ENCODE peak calls at places on chromosome 3, in five cellular contexts. S, D, G, J and K are unnamed samples. For H3K4me1, the result is how much of the 10 kb centered on the place peaks cover.

GRCh38 chr3:53744351-53744750 is 101.9 kb downstream of the CHDH start:
- DNase-seq in G (no peak), S (no peak), D (no peak), J (no peak), K (no peak)

GRCh38 chr3:11568503-11569155 is 75.1 kb downstream of the VGLL4 start:
- DNase-seq in D (peak), S (peak), J (no peak), G (peak), K (peak)

GRCh38 chr3:48595075-48595525 is at the start of gene COL7A1:
- DNase-seq in G (no peak), J (no peak), S (no peak), D (no peak), K (no peak)

GRCh38 chr3:28349397-28350000 is 875 bp upstream of the AZI2 start:
- DNase-seq in G (no peak), D (no peak), J (no peak), S (no peak), K (no peak)

GRCh38 chr3:182116386-182116785 is 404.7 kb downstream of the SOX2 start:
- DNase-seq in J (no peak), S (no peak), G (no peak), D (no peak), K (no peak)

GRCh38 chr3:181326637-181327223 is 337.2 kb upstream of the DNAJC19 start:
- DNase-seq in J (peak), G (peak), D (no peak), S (no peak), K (no peak)

GRCh38 chr3:193452338-193452737 is 73.8 kb upstream of the ATP13A5 start:
- DNase-seq in D (no peak), G (no peak), J (peak), S (no peak), K (no peak)

GRCh38 chr3:171770689-171771620 is 39.3 kb downstream of the PLD1 start:
- DNase-seq in S (peak), J (peak), D (peak), G (peak), K (no peak)

GRCh38 chr3:138768126-138768525 is 66.6 kb downstream of the PIK3CB start:
- DNase-seq in G (no peak), D (no peak), S (no peak), J (no peak), K (no peak)

GRCh38 chr3:189776163-189776824 is 145.1 kb downstream of the TP63 start:
- DNase-seq in G (no peak), J (no peak), D (no peak), S (no peak), K (no peak)

GRCh38 chr3:116111765-116112164 is 333.5 kb downstream of the LSAMP start:
- DNase-seq in D (no peak), S (no peak), G (no peak), J (no peak), K (no peak)

GRCh38 chr3:183371672-183371968 is 56.8 kb downstream of the MCF2L2 start:
- DNase-seq in J (no peak), G (no peak), S (no peak), D (no peak), K (no peak)

GRCh38 chr3:14227866-14228265 is 49.2 kb downstream of the LSM3 start:
- DNase-seq in G (no peak), S (no peak), J (no peak), D (no peak), K (no peak)

GRCh38 chr3:184289426-184289938 is 9.6 kb upstream of the PSMD2 start:
- DNase-seq in S (peak), D (peak), G (peak), J (peak), K (no peak)

GRCh38 chr3:4736284-4736861 is 242.9 kb upstream of the BHLHE40 start:
- DNase-seq in G (no peak), D (peak), J (no peak), S (no peak), K (no peak)

GRCh38 chr3:153756816-153757215 is 364.4 kb upstream of the ARHGEF26 start:
- DNase-seq in D (no peak), J (no peak), S (no peak), G (peak), K (no peak)

GRCh38 chr3:149934524-149934923 is 36.2 kb downstream of the PFN2 start:
- DNase-seq in D (no peak), J (no peak), S (peak), G (peak), K (peak)

GRCh38 chr3:54121404-54122045 is 827 bp upstream of the CACNA2D3 start:
- DNase-seq in D (no peak), S (no peak), J (peak), G (no peak), K (no peak)

GRCh38 chr3:129942296-129942695 is 32.2 kb upstream of the TRH start:
- DNase-seq in D (peak), J (peak), G (peak), S (peak), K (no peak)

GRCh38 chr3:177196473-177197040 is 725 bp downstream of the TBL1XR1 start:
- DNase-seq in S (peak), D (peak), J (peak), G (peak), K (peak)

GRCh38 chr3:98325055-98325454 is 28.6 kb upstream of the OR5K4 start:
- DNase-seq in D (no peak), S (no peak), J (no peak), G (no peak), K (no peak)

GRCh38 chr3:152205097-152205593 is 63.6 kb upstream of the MBNL1 start:
- DNase-seq in D (no peak), G (no peak), J (no peak), S (no peak), K (no peak)

GRCh38 chr3:122294365-122294764 is 30.7 kb upstream of the CSTA start:
- DNase-seq in S (no peak), G (no peak), J (no peak), D (no peak), K (no peak)

GRCh38 chr3:54146383-54147239 is 24.3 kb downstream of the CACNA2D3 start:
- DNase-seq in J (peak), S (peak), D (peak), G (no peak), K (no peak)

GRCh38 chr3:50562866-50563265 is 4.7 kb downstream of the C3orf18 start:
- DNase-seq in D (no peak), J (no peak), S (no peak), G (no peak), K (no peak)

GRCh38 chr3:11346416-11346815 is 74.2 kb downstream of the ATG7 start:
- DNase-seq in G (no peak), S (no peak), D (no peak), J (no peak), K (no peak)

GRCh38 chr3:120092444-120092843 is 1.8 kb downstream of the GSK3B start:
- DNase-seq in D (no peak), J (no peak), G (no peak), S (no peak), K (no peak)

GRCh38 chr3:39260957-39261356 is 18.9 kb downstream of the CX3CR1 start:
- DNase-seq in G (peak), D (peak), S (peak), J (peak), K (peak)

GRCh38 chr3:52388348-52388821 is 56.5 kb downstream of the SEMA3G start:
- DNase-seq in G (no peak), S (no peak), D (no peak), J (no peak), K (no peak)

GRCh38 chr3:177589921-177590336 is 392.6 kb upstream of the TBL1XR1 start:
- DNase-seq in D (no peak), G (peak), J (no peak), S (no peak), K (no peak)

GRCh38 chr3:13951184-13951583 is 71.3 kb upstream of the WNT7A start:
- DNase-seq in D (no peak), G (no peak), J (no peak), S (no peak), K (no peak)

GRCh38 chr3:100086401-100086800 is 27.9 kb downstream of the FILIP1L start:
- DNase-seq in D (no peak), G (no peak), S (no peak), J (no peak), K (no peak)

GRCh38 chr3:151584603-151585002 is 123.7 kb upstream of the IGSF10 start:
- DNase-seq in G (no peak), D (no peak), J (no peak), S (no peak), K (no peak)

GRCh38 chr3:50121416-50122032 is 32.8 kb downstream of the RBM5 start:
- DNase-seq in D (peak), G (peak), S (peak), J (peak), K (no peak)

GRCh38 chr3:146164506-146164905 is 3.5 kb upstream of the PLOD2 start:
- DNase-seq in S (no peak), D (no peak), G (no peak), J (no peak), K (no peak)

GRCh38 chr3:146164951-146165350 is 4.0 kb upstream of the PLOD2 start:
- DNase-seq in G (no peak), D (no peak), S (no peak), J (peak), K (no peak)

GRCh38 chr3:146165370-146165769 is 4.4 kb upstream of the PLOD2 start:
- DNase-seq in J (no peak), G (peak), D (no peak), S (no peak), K (no peak)

GRCh38 chr3:146166450-146167222 is 5.7 kb upstream of the PLOD2 start:
- DNase-seq in J (peak), S (peak), G (peak), D (no peak), K (no peak)

DNA sequence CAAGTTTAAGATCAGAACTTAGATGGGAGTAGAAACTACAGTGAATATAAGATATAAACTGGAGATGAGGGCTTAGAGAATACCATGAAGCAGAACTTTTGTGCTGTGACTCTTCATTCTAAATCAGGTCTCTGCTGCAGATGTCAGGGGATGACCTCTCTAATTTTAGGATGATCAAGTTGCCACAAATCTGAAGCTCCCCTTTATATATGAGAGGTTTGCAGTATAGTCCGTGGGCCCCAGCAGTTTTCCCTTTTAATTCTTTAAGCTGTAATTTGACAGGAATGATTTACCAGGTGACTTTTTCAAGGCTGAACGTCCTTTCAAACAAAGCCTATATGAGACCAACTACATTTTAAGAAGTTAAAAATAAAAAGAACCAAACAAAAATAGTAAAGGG is 4.9 kb upstream of the PLOD2 start:
- DNase-seq in J (no peak), G (no peak), S (no peak), D (no peak), K (no peak)
- H3K4me1 ChIP-seq in J (under half), G (under half), S (under half), D (under half), K (under half)

GRCh38 chr3:66831931-66832330 is 166.2 kb upstream of the KBTBD8 start:
- DNase-seq in G (no peak), J (no peak), D (no peak), S (no peak), K (no peak)

DNA sequence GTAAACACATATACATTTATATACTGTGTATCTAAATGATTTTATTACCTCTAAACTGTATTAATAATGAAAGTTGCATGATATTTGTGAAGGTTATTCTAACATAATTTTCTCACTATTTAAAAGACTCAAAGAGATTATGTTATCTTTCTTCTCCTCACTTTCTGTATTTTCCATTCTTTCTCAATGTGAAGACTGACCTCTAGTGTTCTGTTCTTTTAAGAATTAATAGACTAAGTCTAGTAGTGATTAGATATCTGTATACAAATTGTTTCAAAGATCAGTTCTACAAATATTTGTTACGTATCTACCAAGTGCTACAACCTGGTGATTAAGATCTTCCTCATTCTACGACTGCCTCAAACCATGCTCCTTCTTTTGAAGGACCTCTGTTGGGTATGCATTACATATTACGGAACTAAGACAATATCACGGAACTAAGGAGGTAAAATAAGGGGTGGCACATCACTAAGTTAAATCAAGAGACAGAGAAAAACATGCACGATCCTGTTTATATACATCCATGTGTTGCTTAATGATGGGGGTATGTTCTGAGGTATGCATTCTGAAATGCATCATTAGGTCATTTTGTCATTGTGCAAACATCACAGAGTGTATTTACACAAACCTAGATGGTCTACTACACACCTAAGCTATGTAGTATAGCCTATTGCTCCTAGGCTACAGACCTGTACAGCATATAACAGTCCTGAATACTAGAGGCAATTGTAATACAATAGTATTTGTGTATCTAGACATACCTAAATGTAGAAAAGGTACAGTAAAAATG is 161.5 kb upstream of the KBTBD8 start:
- DNase-seq in G (peak), D (no peak), S (no peak), J (no peak), K (no peak)
- TF ChIP-seq CTCF in G (no peak), D (peak), S (peak), J (no peak), K (no peak)

DNA sequence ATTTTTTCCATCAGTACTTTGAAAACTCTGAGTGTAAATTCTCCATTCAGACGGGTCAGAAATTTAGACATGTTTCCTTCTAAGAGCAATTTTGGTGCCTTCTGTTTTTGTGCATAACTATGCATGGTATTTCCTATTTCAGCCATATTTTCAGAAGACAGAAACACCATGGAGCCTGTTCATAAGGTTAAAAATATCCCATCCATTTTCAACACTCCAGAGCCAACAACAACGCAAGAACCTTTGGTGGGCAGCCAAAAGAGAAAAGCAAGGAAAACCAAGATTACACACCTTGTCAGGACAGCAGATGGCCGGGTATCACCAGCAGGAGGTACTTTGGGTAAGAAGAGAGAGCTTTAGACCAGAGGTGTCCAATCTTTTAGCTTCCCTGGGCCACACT is 275.6 kb downstream of the BBX start:
- DNase-seq in G (no peak), S (no peak), D (no peak), J (no peak), K (no peak)
- H3K27ac ChIP-seq in G (no peak), S (no peak), D (no peak), J (no peak), K (peak)

DNA sequence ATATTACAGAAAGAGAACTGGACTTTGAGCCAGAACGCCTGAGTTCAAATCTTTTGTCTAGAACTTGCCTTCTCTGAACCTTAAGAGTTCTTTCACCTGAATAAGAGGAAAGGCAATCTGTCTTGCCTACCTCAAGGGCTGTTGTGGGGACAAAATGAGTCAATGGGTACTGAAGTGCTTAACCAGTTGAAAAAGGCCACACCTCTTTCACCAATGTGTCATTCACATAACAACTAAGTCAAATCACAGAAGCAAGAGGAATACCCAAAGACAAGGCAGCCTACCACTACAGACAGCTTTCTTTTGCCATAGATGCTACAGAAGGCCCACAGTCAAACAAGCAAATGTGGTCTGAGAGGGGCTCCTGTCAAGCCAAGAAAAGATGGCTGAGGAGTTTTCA is 39.7 kb downstream of the NBEAL2 start:
- DNase-seq in S (no peak), D (no peak), J (no peak), G (no peak), K (no peak)
- H3K4me1 ChIP-seq in S (under half), D (under half), J (under half), G (under half), K (under half)